ENCODE peak calls at places on chromosomes 3 and 15, in five cellular contexts. One of them, this sample, is unnamed.

GRCh38 chr15:35067501-35068347 is 17.4 kb downstream of the NANOGP8 start:
- DNase-seq in HepG2: no peak
- DNase-seq in SK-N-SH: no peak
- DNase-seq in K562: no peak
- DNase-seq in GM12878: no peak
- DNase-seq in this sample: no peak

GRCh38 chr3:149340310-149340933 is 7.0 kb upstream of the TM4SF18 start:
- DNase-seq in HepG2: peak
- DNase-seq in SK-N-SH: no peak
- DNase-seq in K562: no peak
- DNase-seq in GM12878: no peak
- DNase-seq in this sample: no peak

GRCh38 chr15:64004582-64004981 is 41.7 kb downstream of the DAPK2 start:
- DNase-seq in HepG2: peak
- DNase-seq in SK-N-SH: no peak
- DNase-seq in K562: peak
- DNase-seq in GM12878: no peak
- DNase-seq in this sample: peak

GRCh38 chr15:78325092-78325843 is 14.9 kb upstream of the CRABP1 start:
- DNase-seq in HepG2: no peak
- DNase-seq in SK-N-SH: no peak
- DNase-seq in K562: no peak
- DNase-seq in GM12878: no peak
- DNase-seq in this sample: no peak

GRCh38 chr3:168865022-168865551 is 769.4 kb upstream of the GOLIM4 start:
- DNase-seq in HepG2: no peak
- DNase-seq in SK-N-SH: peak
- DNase-seq in K562: no peak
- DNase-seq in GM12878: no peak
- DNase-seq in this sample: no peak

GRCh38 chr3:183584914-183585280 is 29.4 kb upstream of the KLHL6 start:
- DNase-seq in HepG2: no peak
- DNase-seq in SK-N-SH: no peak
- DNase-seq in K562: no peak
- DNase-seq in GM12878: no peak
- DNase-seq in this sample: no peak

GRCh38 chr3:64501298-64501906 is 186.4 kb downstream of the ADAMTS9 start:
- DNase-seq in HepG2: peak
- DNase-seq in SK-N-SH: no peak
- DNase-seq in K562: no peak
- DNase-seq in GM12878: no peak
- DNase-seq in this sample: no peak

GRCh38 chr3:134482622-134483021 is 3.2 kb downstream of the ANAPC13 start:
- DNase-seq in HepG2: no peak
- DNase-seq in SK-N-SH: no peak
- DNase-seq in K562: no peak
- DNase-seq in GM12878: no peak
- DNase-seq in this sample: no peak

GRCh38 chr3:31848163-31848848 is 132.8 kb downstream of the OSBPL10 start:
- DNase-seq in HepG2: peak
- DNase-seq in SK-N-SH: no peak
- DNase-seq in K562: no peak
- DNase-seq in GM12878: no peak
- DNase-seq in this sample: no peak

GRCh38 chr3:135487261-135487660 is 478.3 kb upstream of the PPP2R3A start:
- DNase-seq in HepG2: no peak
- DNase-seq in SK-N-SH: no peak
- DNase-seq in K562: no peak
- DNase-seq in GM12878: no peak
- DNase-seq in this sample: no peak

GRCh38 chr15:40486066-40486770 is 15.4 kb downstream of the CHST14 start:
- DNase-seq in HepG2: no peak
- DNase-seq in SK-N-SH: no peak
- DNase-seq in K562: no peak
- DNase-seq in GM12878: no peak
- DNase-seq in this sample: no peak

GRCh38 chr3:194166682-194167479 is 30.9 kb downstream of the HES1 start:
- DNase-seq in HepG2: no peak
- DNase-seq in SK-N-SH: peak
- DNase-seq in K562: peak
- DNase-seq in GM12878: no peak
- DNase-seq in this sample: no peak

GRCh38 chr3:86828751-86829150 is 162.2 kb downstream of the VGLL3 start:
- DNase-seq in HepG2: no peak
- DNase-seq in SK-N-SH: no peak
- DNase-seq in K562: no peak
- DNase-seq in GM12878: no peak
- DNase-seq in this sample: no peak

GRCh38 chr3:197700095-197700494 is 36.6 kb downstream of the RUBCN start:
- DNase-seq in HepG2: no peak
- DNase-seq in SK-N-SH: no peak
- DNase-seq in K562: no peak
- DNase-seq in GM12878: no peak
- DNase-seq in this sample: no peak

GRCh38 chr3:140863481-140864084 is 78.1 kb upstream of the SLC25A36 start:
- DNase-seq in HepG2: peak
- DNase-seq in SK-N-SH: peak
- DNase-seq in K562: peak
- DNase-seq in GM12878: peak
- DNase-seq in this sample: peak

GRCh38 chr3:146345900-146346299 is 95.0 kb upstream of the PLSCR4 start:
- DNase-seq in HepG2: no peak
- DNase-seq in SK-N-SH: no peak
- DNase-seq in K562: no peak
- DNase-seq in GM12878: no peak
- DNase-seq in this sample: no peak

GRCh38 chr3:21013566-21013965 is 737.4 kb downstream of the ZNF385D start:
- DNase-seq in HepG2: no peak
- DNase-seq in SK-N-SH: no peak
- DNase-seq in K562: no peak
- DNase-seq in GM12878: no peak
- DNase-seq in this sample: no peak
- TF ChIP-seq SIN3A in HepG2: no peak
- TF ChIP-seq SIN3A in SK-N-SH: no peak
- TF ChIP-seq SIN3A in K562: no peak
- TF ChIP-seq SIN3A in GM12878: no peak
- TF ChIP-seq SIN3A in this sample: no peak

DNA sequence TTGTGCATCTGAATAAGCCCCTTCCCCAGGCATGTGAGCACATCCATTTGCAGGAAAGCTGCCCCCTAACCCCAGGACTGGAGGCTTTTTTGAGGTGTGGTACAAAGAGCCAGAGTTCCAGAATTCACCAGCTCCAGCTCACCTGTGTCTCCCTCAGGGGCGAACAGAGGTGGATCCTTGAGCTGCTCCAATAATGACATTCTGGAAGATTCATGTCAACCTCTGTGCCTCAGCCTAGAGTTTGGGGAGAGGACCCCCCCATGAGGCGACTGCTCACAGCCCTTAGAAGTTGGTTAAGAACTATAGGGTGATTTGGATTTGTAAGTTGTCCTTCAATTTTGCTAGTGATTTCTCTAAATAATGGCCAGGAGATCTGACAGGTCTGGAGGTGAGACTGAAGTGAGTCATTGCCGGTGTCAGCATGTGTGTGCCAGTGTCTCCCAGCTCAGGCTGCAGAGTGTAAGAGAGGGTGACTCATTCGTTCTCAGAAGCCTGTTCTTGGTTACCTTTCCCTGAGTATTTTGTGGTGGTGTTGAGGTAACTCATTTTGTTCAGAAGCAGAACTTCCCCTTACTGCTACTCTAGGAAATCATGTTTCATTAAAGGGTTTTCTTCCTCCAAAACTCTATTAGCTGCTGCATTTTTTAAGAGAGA is 136.9 kb upstream of the TOPAZ1 start:
- DNase-seq in HepG2: no peak
- DNase-seq in SK-N-SH: no peak
- DNase-seq in K562: no peak
- DNase-seq in GM12878: peak
- DNase-seq in this sample: peak
- TF ChIP-seq ZBTB33 in HepG2: no peak
- TF ChIP-seq ZBTB33 in SK-N-SH: no peak
- TF ChIP-seq ZBTB33 in K562: no peak
- TF ChIP-seq ZBTB33 in GM12878: no peak
- TF ChIP-seq ZBTB33 in this sample: no peak

GRCh38 chr3:189967254-189967865 is 153.3 kb downstream of the P3H2 start:
- DNase-seq in HepG2: peak
- DNase-seq in SK-N-SH: peak
- DNase-seq in K562: peak
- DNase-seq in GM12878: no peak
- DNase-seq in this sample: peak
- TF ChIP-seq SIN3A in HepG2: no peak
- TF ChIP-seq SIN3A in SK-N-SH: no peak
- TF ChIP-seq SIN3A in K562: no peak
- TF ChIP-seq SIN3A in GM12878: no peak
- TF ChIP-seq SIN3A in this sample: no peak

GRCh38 chr3:94928921-94929320 is 866.1 kb downstream of the NSUN3 start:
- DNase-seq in HepG2: peak
- DNase-seq in SK-N-SH: no peak
- DNase-seq in K562: no peak
- DNase-seq in GM12878: no peak
- DNase-seq in this sample: no peak

GRCh38 chr3:94927175-94927574 is 864.3 kb downstream of the NSUN3 start:
- DNase-seq in HepG2: no peak
- DNase-seq in SK-N-SH: no peak
- DNase-seq in K562: no peak
- DNase-seq in GM12878: no peak
- DNase-seq in this sample: no peak
- TF ChIP-seq ZBTB33 in HepG2: no peak
- TF ChIP-seq ZBTB33 in SK-N-SH: no peak
- TF ChIP-seq ZBTB33 in K562: no peak
- TF ChIP-seq ZBTB33 in GM12878: no peak
- TF ChIP-seq ZBTB33 in this sample: no peak